ENCODE peak calls at places on chromosome 13, in ten cellular contexts. S is Karpas-422; C is left ventricle myocardium inferior; V is cardiac muscle cell; X is pancreas; P is CD8-positive, alpha-beta T cell; Y is neural progenitor cell; K is CD8-positive, alpha-beta memory T cell; L is OCI-LY7; H is mammary epithelial cell. B is an unnamed sample. For H3K9me3, the result is how much of the 10 kb centered on the place peaks cover.

GRCh38 chr13:47332149-47332548 is 435.3 kb upstream of the HTR2A start:
- DNase-seq in S (no peak), C (no peak), V (no peak), X (no peak), P (no peak), Y (no peak), K (no peak), L (no peak), H (no peak), B (no peak)

GRCh38 chr13:74132152-74132767 is 1.9 kb downstream of the KLF12 start:
- DNase-seq in S (peak), C (no peak), V (no peak), X (no peak), P (peak), Y (peak), K (no peak), L (peak), H (peak), B (peak)

GRCh38 chr13:42333613-42334328 is 61.8 kb downstream of the AKAP11 start:
- DNase-seq in S (peak), C (no peak), V (peak), X (no peak), P (no peak), Y (peak), K (no peak), L (peak), H (peak), B (peak)

GRCh38 chr13:114149774-114150740 is 17.6 kb upstream of the RASA3 start:
- DNase-seq in S (no peak), C (no peak), V (no peak), X (peak), P (no peak), Y (no peak), K (no peak), L (no peak), H (no peak), B (no peak)

GRCh38 chr13:52599037-52599852 is 43.0 kb upstream of the HNRNPA1L2 start:
- DNase-seq in S (no peak), C (no peak), V (no peak), X (no peak), P (no peak), Y (peak), K (no peak), L (no peak), H (peak), B (no peak)

GRCh38 chr13:72204291-72204690 is 337.3 kb upstream of the DACH1 start:
- DNase-seq in S (no peak), C (no peak), V (no peak), X (no peak), P (no peak), Y (no peak), K (no peak), L (no peak), H (peak), B (no peak)

GRCh38 chr13:110826861-110827672 is 87.8 kb downstream of the ANKRD10 start:
- DNase-seq in S (no peak), C (no peak), V (no peak), X (peak), P (no peak), Y (no peak), K (no peak), L (no peak), H (no peak), B (no peak)

GRCh38 chr13:95411641-95412040 is 110.4 kb upstream of the ABCC4 start:
- DNase-seq in S (no peak), C (no peak), V (no peak), X (no peak), P (no peak), Y (no peak), K (no peak), L (no peak), H (peak), B (no peak)

GRCh38 chr13:113410472-113411201 is 42.7 kb downstream of the ADPRHL1 start:
- DNase-seq in S (no peak), C (no peak), V (no peak), X (peak), P (no peak), Y (no peak), K (no peak), L (no peak), H (peak), B (no peak)

GRCh38 chr13:26480246-26480855 is 77.1 kb upstream of the WASF3 start:
- DNase-seq in S (no peak), C (no peak), V (no peak), X (no peak), P (no peak), Y (no peak), K (no peak), L (no peak), H (no peak), B (no peak)

GRCh38 chr13:96473463-96474157 is 383.7 kb downstream of the HS6ST3 start:
- DNase-seq in S (no peak), C (no peak), V (peak), X (no peak), P (no peak), Y (peak), K (no peak), L (no peak), H (no peak), B (no peak)

GRCh38 chr13:111957913-111958450 is 109.0 kb upstream of the SOX1 start:
- DNase-seq in S (no peak), C (no peak), V (no peak), X (no peak), P (no peak), Y (no peak), K (no peak), L (no peak), H (no peak), B (no peak)
- H3K9me3 ChIP-seq in S (under half), C (under half), V (under half), X (under half), P (under half), Y (under half), K (under half), L (under half), H (under half), B (under half)

DNA sequence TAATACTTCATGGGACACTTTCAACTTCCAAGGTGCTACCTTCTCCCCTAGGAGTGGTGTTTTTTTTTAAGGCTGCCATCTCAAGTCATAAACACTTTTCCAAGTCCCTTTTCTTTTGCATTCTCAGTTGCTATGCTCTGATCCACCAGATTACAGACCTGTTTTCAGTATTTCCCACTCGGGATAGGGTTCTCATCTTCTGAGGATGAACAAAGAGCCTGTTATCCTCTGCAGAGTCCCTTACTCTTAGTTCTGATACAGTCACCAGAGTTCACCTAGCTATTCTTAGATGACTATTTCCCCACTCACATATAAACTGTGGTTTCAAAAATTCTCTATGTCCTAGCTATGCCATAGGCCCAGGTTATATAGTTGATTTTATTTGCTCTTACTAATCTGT is 15.9 kb downstream of the ZDHHC20 start:
- DNase-seq in S (no peak), C (no peak), V (no peak), X (no peak), P (no peak), Y (no peak), K (no peak), L (no peak), H (no peak), B (no peak)
- H3K9me3 ChIP-seq in S (under half), C (under half), V (under half), X (under half), P (under half), Y (under half), K (under half), L (under half), H (under half), B (under half)

DNA sequence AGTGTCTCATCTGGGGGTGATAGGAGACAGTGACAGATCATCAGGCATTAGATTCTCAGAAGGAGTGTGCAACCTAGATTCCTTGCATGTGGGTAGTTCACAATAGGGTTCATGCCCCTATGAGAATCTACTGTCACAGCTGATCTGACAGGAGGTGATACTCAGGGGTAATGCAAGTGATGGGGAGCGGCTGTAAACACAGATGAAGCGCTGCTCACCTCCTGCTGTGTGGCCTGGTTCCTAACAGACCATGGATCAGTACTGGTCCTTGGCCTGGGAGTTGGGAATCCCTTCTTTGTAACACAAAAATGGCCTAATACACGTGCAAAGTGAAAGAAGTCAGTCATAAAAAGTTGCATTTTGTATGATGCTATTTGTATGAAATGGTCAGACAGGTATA is 107.6 kb upstream of the TUBA3C start:
- DNase-seq in S (no peak), C (no peak), V (no peak), X (no peak), P (no peak), Y (no peak), K (no peak), L (no peak), H (no peak), B (no peak)
- H3K9me3 ChIP-seq in S (under half), C (under half), V (under half), X (under half), P (under half), Y (under half), K (under half), L (under half), H (under half), B (under half)

GRCh38 chr13:57832187-57832586 is 200.6 kb downstream of the PCDH17 start:
- DNase-seq in S (no peak), C (no peak), V (no peak), X (no peak), P (no peak), Y (no peak), K (no peak), L (no peak), H (no peak), B (no peak)
- H3K9me3 ChIP-seq in S (under half), C (under half), V (under half), X (under half), P (under half), Y (under half), K (under half), L (under half), H (under half), B (under half)

GRCh38 chr13:19152403-19152802 is 29.2 kb downstream of the TUBA3C start:
- DNase-seq in S (no peak), C (no peak), V (no peak), X (no peak), P (no peak), Y (no peak), K (no peak), L (no peak), H (no peak), B (no peak)

GRCh38 chr13:19155321-19155861 is 26.2 kb downstream of the TUBA3C start:
- DNase-seq in S (no peak), C (no peak), V (no peak), X (no peak), P (no peak), Y (no peak), K (no peak), L (no peak), H (no peak), B (no peak)

GRCh38 chr13:19153782-19154450 is 27.7 kb downstream of the TUBA3C start:
- DNase-seq in S (peak), C (no peak), V (no peak), X (no peak), P (no peak), Y (no peak), K (no peak), L (no peak), H (no peak), B (no peak)

GRCh38 chr13:19156013-19156825 is 25.4 kb downstream of the TUBA3C start:
- DNase-seq in S (no peak), C (no peak), V (no peak), X (no peak), P (no peak), Y (no peak), K (no peak), L (no peak), H (no peak), B (no peak)

GRCh38 chr13:19154843-19155242 is 26.8 kb downstream of the TUBA3C start:
- DNase-seq in S (no peak), C (no peak), V (no peak), X (no peak), P (no peak), Y (no peak), K (no peak), L (no peak), H (no peak), B (no peak)
- H3K9me3 ChIP-seq in S (under half), C (under half), V (under half), X (under half), P (under half), Y (under half), K (under half), L (under half), H (half or more), B (under half)

DNA sequence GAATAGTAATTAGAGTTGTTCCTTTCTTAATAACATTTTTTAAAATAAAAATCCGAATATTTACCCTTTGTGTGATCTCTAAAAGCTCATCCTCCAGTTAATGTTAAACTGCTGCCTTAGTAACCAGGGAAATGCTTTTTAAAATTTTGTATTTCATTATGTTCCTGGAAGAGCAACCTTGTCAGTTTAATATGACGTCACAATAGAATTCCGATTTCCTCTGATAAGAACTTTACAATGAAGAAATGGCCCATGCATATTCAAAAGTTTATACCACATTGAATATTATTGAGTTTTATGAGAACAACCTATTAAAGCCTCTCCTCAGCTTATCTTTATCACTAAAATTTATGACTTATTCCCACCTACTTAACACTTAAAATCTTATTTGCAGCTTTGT is 1566.6 kb downstream of the EFNB2 start:
- DNase-seq in S (no peak), C (no peak), V (no peak), X (no peak), P (no peak), Y (no peak), K (no peak), L (no peak), H (no peak), B (no peak)
- H3K9me3 ChIP-seq in S (under half), C (under half), V (under half), X (under half), P (under half), Y (under half), K (under half), L (under half), H (under half), B (under half)

DNA sequence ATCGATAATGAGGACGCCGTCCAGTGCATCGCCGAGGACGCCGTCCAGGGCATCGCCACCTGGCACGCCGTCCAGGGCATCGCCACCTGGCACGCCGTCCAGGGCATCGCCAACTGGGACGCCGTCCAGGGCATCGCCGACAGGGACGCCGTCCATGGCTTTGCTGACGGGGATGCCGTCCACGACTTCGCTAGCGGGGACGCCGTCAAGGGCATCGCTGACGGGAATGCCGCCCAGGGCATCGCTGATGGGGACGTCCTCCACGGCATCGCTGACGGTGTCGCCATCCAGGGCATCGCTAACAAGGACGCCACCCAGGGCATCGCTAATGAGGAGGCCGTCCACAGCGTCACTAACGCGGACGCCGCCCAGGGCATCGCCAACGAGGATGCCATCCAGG is 946.5 kb downstream of the TUBA3C start:
- DNase-seq in S (no peak), C (no peak), V (no peak), X (peak), P (no peak), Y (no peak), K (no peak), L (no peak), H (no peak), B (no peak)
- H3K9me3 ChIP-seq in S (under half), C (under half), V (under half), X (under half), P (under half), Y (under half), K (under half), L (under half), H (half or more), B (under half)

B was measured in CD4-positive, CD25-positive, alpha-beta regulatory T cell.